ENCODE peak calls at places on chromosomes 6 and 20, in ten cellular contexts. T is activated B cell treated with CpG ODN at 0.5 μM for 24 hours, L is fibroblast of the aortic adventitia, M is A549, X is brain microvascular endothelial cell, S is foreskin fibroblast, H is IMR-90, Q is cardiac muscle cell, Z is bronchial epithelial cell, F is ovary. E is an unnamed sample.
A peak's percentile ranks its signal among the peaks of the same experiment; 100 is the strongest.

GRCh38 chr6:148440877-148441453 is 98.3 kb downstream of the SASH1 start:
- DNase-seq in X (peak; percentile 52), Q (peak; percentile 76), F (peak; percentile 80), H (peak; percentile 85), Z (peak; percentile 72), S (peak; percentile 94), M (peak; percentile 24), L (peak; percentile 97), T (no peak), E (no peak)

GRCh38 chr6:47698342-47698787 is at the start of gene ADGRF4:
- DNase-seq in T (no peak), Z (peak; percentile 99), S (no peak), H (peak; percentile 58), L (peak; percentile 74), Q (no peak), X (peak; percentile 79), M (peak; percentile 45), F (no peak), E (no peak)

GRCh38 chr6:42313038-42313437 is 95.4 kb upstream of the MRPS10 start:
- DNase-seq in H (peak; percentile 84), T (no peak), Z (no peak), S (peak; percentile 57), L (peak; percentile 37), Q (no peak), F (no peak), M (no peak), X (peak; percentile 74), E (no peak)

GRCh38 chr20:2696646-2697045 is 4.1 kb downstream of the EBF4 start:
- DNase-seq in Z (no peak), Q (no peak), F (no peak), H (no peak), X (no peak), M (no peak), L (no peak), T (no peak), S (no peak), E (peak; percentile 52)

GRCh38 chr6:112931835-112932234 is 584.7 kb downstream of the RFPL4B start:
- DNase-seq in H (peak; percentile 21), X (peak; percentile 43), F (no peak), S (no peak), L (peak; percentile 56), M (no peak), T (no peak), Q (no peak), Z (no peak), E (no peak)

GRCh38 chr6:166713608-166714510 is 86.8 kb upstream of the RPS6KA2 start:
- DNase-seq in T (no peak), L (no peak), S (no peak), H (no peak), F (no peak), X (no peak), Z (no peak), M (no peak), Q (no peak), E (peak; percentile 70)

GRCh38 chr6:56573624-56574023 is 69.1 kb downstream of the DST start:
- DNase-seq in X (no peak), H (peak; percentile 29), Q (peak; percentile 19), T (no peak), Z (no peak), L (peak; percentile 23), F (no peak), S (no peak), M (no peak), E (no peak)

GRCh38 chr6:24492475-24492874 is 2.3 kb upstream of the ALDH5A1 start:
- DNase-seq in F (no peak), Z (no peak), M (no peak), X (no peak), L (no peak), T (no peak), Q (peak; percentile 45), S (no peak), H (peak; percentile 7), E (no peak)

GRCh38 chr6:10426781-10427279 is 12.0 kb upstream of the TFAP2A start:
- DNase-seq in S (no peak), F (no peak), T (no peak), X (no peak), Q (no peak), Z (no peak), L (no peak), H (no peak), M (no peak), E (no peak)

GRCh38 chr6:14882394-14883073 is 363.3 kb upstream of the JARID2 start:
- DNase-seq in M (no peak), H (peak; percentile 46), Q (no peak), X (peak; percentile 9), T (no peak), F (no peak), Z (peak; percentile 63), L (peak; percentile 36), S (peak; percentile 21), E (no peak)

GRCh38 chr6:153215242-153215641 is 84.2 kb upstream of the RGS17 start:
- DNase-seq in T (no peak), H (no peak), L (peak; percentile 5), Q (no peak), S (no peak), F (no peak), Z (no peak), M (no peak), X (no peak), E (no peak)

GRCh38 chr20:9114709-9115108 is 45.8 kb downstream of the PLCB4 start:
- DNase-seq in Z (no peak), Q (no peak), F (no peak), S (no peak), T (no peak), L (no peak), X (no peak), H (no peak), M (no peak), E (no peak)

GRCh38 chr6:12010635-12011275 is 1.4 kb upstream of the HIVEP1 start:
- DNase-seq in F (peak; percentile 78), M (peak; percentile 33), T (peak; percentile 61), H (no peak), Q (peak; percentile 87), Z (no peak), L (peak; percentile 53), X (peak; percentile 38), S (peak; percentile 61), E (no peak)

GRCh38 chr20:62055106-62055861 is 10.4 kb downstream of the TAF4 start:
- DNase-seq in H (no peak), S (no peak), L (no peak), F (no peak), Q (no peak), X (no peak), T (no peak), Z (no peak), M (no peak), E (no peak)

GRCh38 chr6:144661101-144661806 is 376.1 kb downstream of the UTRN start:
- DNase-seq in Z (peak; percentile 30), L (peak; percentile 32), H (peak; percentile 42), M (no peak), Q (no peak), F (no peak), S (no peak), X (no peak), T (no peak), E (no peak)

GRCh38 chr20:31915491-31916280 is 36.2 kb downstream of the PDRG1 start:
- DNase-seq in X (no peak), H (no peak), M (no peak), Z (no peak), Q (no peak), L (no peak), S (no peak), T (no peak), F (no peak), E (no peak)

GRCh38 chr20:45971675-45972499 is at the start of gene ZNF335:
- DNase-seq in T (peak; percentile 99), F (peak; percentile 98), Z (peak; percentile 85), Q (peak; percentile 97), H (peak; percentile 96), M (peak; percentile 92), L (peak; percentile 98), X (peak; percentile 90), S (peak; percentile 96), E (no peak)
- TF ChIP-seq CTCF in T (no peak), F (peak; percentile 86), Z (peak; percentile 52), Q (peak; percentile 18), H (peak; percentile 17), M (no peak), L (peak; percentile 29), X (peak; percentile 27), S (no peak), E (no peak)

DNA sequence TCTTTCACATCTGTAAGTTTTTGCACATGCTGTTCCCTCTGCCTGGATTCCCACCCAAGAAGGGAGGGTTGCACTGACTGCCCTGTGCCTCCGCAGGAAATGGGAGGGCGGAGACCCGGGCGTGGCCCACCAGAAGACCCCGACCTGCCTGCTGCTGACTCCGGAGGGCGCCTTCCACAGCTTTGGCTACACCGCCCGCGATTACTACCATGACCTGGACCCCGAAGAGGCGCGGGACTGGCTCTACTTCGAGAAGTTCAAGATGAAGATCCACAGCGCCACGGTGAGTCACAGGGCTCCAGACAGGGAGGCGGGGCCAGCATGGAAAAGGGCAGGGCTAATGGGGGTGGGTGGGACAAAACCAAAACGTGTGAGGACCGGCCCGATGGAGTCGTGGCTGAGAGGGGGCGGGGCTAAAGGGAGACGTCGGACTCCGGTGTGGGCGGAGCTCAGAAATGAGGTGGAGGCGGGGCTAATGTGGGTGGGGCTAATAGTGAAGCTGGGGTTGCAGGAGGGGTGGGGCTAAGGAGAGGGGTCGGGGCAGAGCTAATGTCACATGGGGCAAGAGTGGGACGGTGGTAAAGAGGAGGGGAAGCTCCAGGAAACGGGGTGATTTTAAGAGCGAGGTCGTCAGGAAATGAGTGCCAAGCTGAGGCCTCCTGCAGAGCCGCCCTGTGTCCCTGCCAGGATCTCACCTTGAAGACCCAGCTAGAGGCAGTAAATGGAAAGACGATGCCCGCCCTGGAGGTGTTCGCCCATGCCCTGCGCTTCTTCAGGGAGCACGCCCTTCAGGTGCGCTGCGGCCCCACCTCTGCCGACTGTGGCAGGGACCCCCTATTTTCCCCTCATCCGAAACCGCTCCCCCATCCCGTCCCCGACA is 12.6 kb downstream of the HSPA12B start:
- DNase-seq in Q (peak; percentile 84), F (peak; percentile 76), Z (peak; percentile 87), S (no peak), L (no peak), T (peak; percentile 42), M (peak; percentile 94), X (peak; percentile 13), H (no peak), E (no peak)
- TF ChIP-seq CTCF in Q (no peak), F (no peak), Z (no peak), S (no peak), L (no peak), T (no peak), M (no peak), X (no peak), H (no peak), E (no peak)

DNA sequence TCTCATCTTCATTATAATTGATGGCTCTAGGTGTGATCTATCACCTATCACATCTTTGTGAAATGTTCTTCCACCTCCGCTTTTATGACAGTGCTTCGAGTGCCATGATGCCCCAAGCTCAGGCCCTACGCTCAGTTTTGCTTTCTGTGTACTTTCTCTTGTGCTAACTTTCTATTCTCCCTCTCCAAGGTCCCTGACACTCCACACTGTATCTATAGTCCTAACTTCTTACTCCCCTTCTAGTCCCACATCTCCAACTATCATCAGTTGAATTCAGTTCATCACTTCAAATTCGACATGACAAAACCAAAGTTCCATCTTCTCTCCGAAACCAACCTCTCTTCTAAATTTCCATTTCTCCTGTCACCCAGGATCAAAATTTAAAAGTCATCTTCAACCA is 16.6 kb downstream of the NUDT3 start:
- DNase-seq in S (no peak), M (no peak), Q (no peak), X (no peak), H (no peak), F (no peak), L (no peak), T (no peak), Z (no peak), E (no peak)
- TF ChIP-seq CTCF in S (no peak), M (no peak), Q (no peak), X (no peak), H (no peak), F (no peak), L (no peak), T (no peak), Z (no peak), E (no peak)

GRCh38 chr6:133368664-133369063 is 127.5 kb downstream of the EYA4 start:
- DNase-seq in M (no peak), X (no peak), S (no peak), T (no peak), Z (peak; percentile 61), L (no peak), Q (no peak), F (no peak), H (peak; percentile 10), E (no peak)
- TF ChIP-seq CTCF in M (peak; percentile 44), X (peak; percentile 16), S (no peak), T (no peak), Z (peak; percentile 80), L (no peak), Q (no peak), F (no peak), H (no peak), E (no peak)